ENCODE peak calls at places on chromosome 15, in five cellular contexts. One of them, this sample, is unnamed.

GRCh38 chr15:33107950-33108349 is 86.6 kb downstream of the FMN1 start:
- DNase-seq in caudate nucleus: no peak
- DNase-seq in iris pigment epithelial cell: no peak
- DNase-seq in activated CD4-positive, alpha-beta T cell treated with anti-CD3 and anti-CD28 coated beads for 48 hours: no peak
- DNase-seq in AG10803: peak; percentile 33
- DNase-seq in this sample: peak; percentile 79

GRCh38 chr15:70917955-70918354 is 25.3 kb downstream of the LRRC49 start:
- DNase-seq in activated CD4-positive, alpha-beta T cell treated with anti-CD3 and anti-CD28 coated beads for 48 hours: no peak
- DNase-seq in caudate nucleus: no peak
- DNase-seq in AG10803: no peak
- DNase-seq in iris pigment epithelial cell: no peak
- DNase-seq in this sample: no peak

GRCh38 chr15:52806284-52806655 is 16.1 kb upstream of the ONECUT1 start:
- DNase-seq in caudate nucleus: no peak
- DNase-seq in iris pigment epithelial cell: no peak
- DNase-seq in activated CD4-positive, alpha-beta T cell treated with anti-CD3 and anti-CD28 coated beads for 48 hours: no peak
- DNase-seq in AG10803: no peak
- DNase-seq in this sample: no peak

GRCh38 chr15:35019401-35020327 is 31.6 kb upstream of the ZNF770 start:
- DNase-seq in caudate nucleus: no peak
- DNase-seq in AG10803: peak; percentile 41
- DNase-seq in iris pigment epithelial cell: peak; percentile 22
- DNase-seq in activated CD4-positive, alpha-beta T cell treated with anti-CD3 and anti-CD28 coated beads for 48 hours: no peak
- DNase-seq in this sample: peak; percentile 24

GRCh38 chr15:40448354-40448753 is 7.6 kb downstream of the BAHD1 start:
- DNase-seq in caudate nucleus: no peak
- DNase-seq in AG10803: no peak
- DNase-seq in iris pigment epithelial cell: no peak
- DNase-seq in activated CD4-positive, alpha-beta T cell treated with anti-CD3 and anti-CD28 coated beads for 48 hours: no peak
- DNase-seq in this sample: no peak

GRCh38 chr15:74025436-74025835 is 30.9 kb downstream of the PML start:
- DNase-seq in caudate nucleus: no peak
- DNase-seq in iris pigment epithelial cell: peak; percentile 55
- DNase-seq in activated CD4-positive, alpha-beta T cell treated with anti-CD3 and anti-CD28 coated beads for 48 hours: no peak
- DNase-seq in AG10803: peak; percentile 22
- DNase-seq in this sample: no peak

GRCh38 chr15:59274126-59274970 is 67.7 kb downstream of the LDHAL6B start:
- DNase-seq in AG10803: peak; percentile 58
- DNase-seq in iris pigment epithelial cell: peak; percentile 78
- DNase-seq in caudate nucleus: no peak
- DNase-seq in activated CD4-positive, alpha-beta T cell treated with anti-CD3 and anti-CD28 coated beads for 48 hours: no peak
- DNase-seq in this sample: peak; percentile 84

GRCh38 chr15:24944939-24945338 is 9.8 kb upstream of the SNRPN start:
- DNase-seq in activated CD4-positive, alpha-beta T cell treated with anti-CD3 and anti-CD28 coated beads for 48 hours: no peak
- DNase-seq in AG10803: no peak
- DNase-seq in caudate nucleus: no peak
- DNase-seq in iris pigment epithelial cell: peak; percentile 11
- DNase-seq in this sample: peak; percentile 5

GRCh38 chr15:48447657-48448056 is 116.4 kb downstream of the DUT start:
- DNase-seq in AG10803: peak; percentile 73
- DNase-seq in iris pigment epithelial cell: peak; percentile 60
- DNase-seq in caudate nucleus: no peak
- DNase-seq in activated CD4-positive, alpha-beta T cell treated with anti-CD3 and anti-CD28 coated beads for 48 hours: no peak
- DNase-seq in this sample: peak; percentile 65

GRCh38 chr15:61169904-61170695 is 59.0 kb downstream of the RORA start:
- DNase-seq in activated CD4-positive, alpha-beta T cell treated with anti-CD3 and anti-CD28 coated beads for 48 hours: peak; percentile 21
- DNase-seq in AG10803: no peak
- DNase-seq in caudate nucleus: no peak
- DNase-seq in iris pigment epithelial cell: no peak
- DNase-seq in this sample: no peak

GRCh38 chr15:25436707-25437106 is 2.1 kb downstream of the UBE3A start:
- DNase-seq in caudate nucleus: no peak
- DNase-seq in AG10803: no peak
- DNase-seq in iris pigment epithelial cell: no peak
- DNase-seq in activated CD4-positive, alpha-beta T cell treated with anti-CD3 and anti-CD28 coated beads for 48 hours: no peak
- DNase-seq in this sample: no peak